ENCODE peak calls at places on chromosomes 2 and 18, in seven cellular contexts. Z is memory B cell; A is activated naive CD8-positive, alpha-beta T cell treated with anti-CD3 and anti-CD28 coated beads, Interleukin-2, amount 50 U/mL, for 24 hours; P is nephron progenitor cell; D is AG10803; S is stimulated activated CD8-positive, alpha-beta memory T cell treated with anti-CD3 and anti-CD28 coated beads, Interleukin-2, amount 100 ng/mL, for 48 hours; K is naive thymus-derived CD8-positive, alpha-beta T cell. F is an unnamed sample.

GRCh38 chr2:102451968-102452367 is 21.1 kb upstream of the SLC9A4 start:
- DNase-seq in P (no peak), K (no peak), Z (no peak), S (no peak), A (no peak), D (no peak), F (no peak)

GRCh38 chr2:199329466-199329865 is 128.3 kb downstream of the SATB2 start:
- DNase-seq in A (no peak), S (no peak), D (no peak), K (no peak), P (no peak), Z (no peak), F (no peak)

GRCh38 chr2:10659898-10660568 is 29.7 kb downstream of the NOL10 start:
- DNase-seq in P (peak; percentile 58), K (peak; percentile 15), Z (no peak), S (no peak), A (peak; percentile 46), D (peak; percentile 82), F (no peak)

GRCh38 chr2:122656403-122656802 is 901.0 kb downstream of the TSN start:
- DNase-seq in A (no peak), Z (no peak), K (no peak), S (no peak), D (no peak), P (no peak), F (no peak)

GRCh38 chr18:58557013-58557435 is 71.9 kb downstream of the ALPK2 start:
- DNase-seq in K (no peak), Z (peak; percentile 44), S (no peak), D (no peak), P (no peak), A (no peak), F (no peak)

GRCh38 chr18:74303936-74304335 is 11.7 kb upstream of the C18orf63 start:
- DNase-seq in A (no peak), K (no peak), P (no peak), D (peak; percentile 61), Z (no peak), S (no peak), F (no peak)

GRCh38 chr2:119192893-119193292 is 30.7 kb upstream of the STEAP3 start:
- DNase-seq in S (no peak), K (no peak), P (no peak), Z (no peak), A (no peak), D (no peak), F (no peak)

GRCh38 chr2:109663721-109664120 is 49.6 kb downstream of the SOWAHC start:
- DNase-seq in A (no peak), K (no peak), Z (no peak), D (peak; percentile 89), S (no peak), P (no peak), F (no peak)

GRCh38 chr2:85066006-85066405 is 67.2 kb upstream of the TCF7L1 start:
- DNase-seq in S (no peak), P (no peak), D (no peak), Z (no peak), K (no peak), A (no peak), F (no peak)

GRCh38 chr2:4973973-4974372 is 718.2 kb upstream of the SOX11 start:
- DNase-seq in D (no peak), S (no peak), P (no peak), K (no peak), A (no peak), Z (no peak), F (no peak)

GRCh38 chr2:32977228-32977758 is 30.5 kb downstream of the LTBP1 start:
- DNase-seq in Z (no peak), A (no peak), D (no peak), P (no peak), K (no peak), S (no peak), F (no peak)

GRCh38 chr18:32777049-32777448 is 4.2 kb upstream of the KLHL14 start:
- DNase-seq in S (no peak), K (no peak), P (no peak), Z (no peak), A (no peak), D (peak; percentile 2), F (no peak)

GRCh38 chr18:67672719-67673118 is 156.2 kb upstream of the DSEL start:
- DNase-seq in A (no peak), Z (no peak), P (no peak), S (no peak), D (peak; percentile 28), K (no peak), F (no peak)

GRCh38 chr2:36572054-36572751 is 25.8 kb downstream of the FEZ2 start:
- DNase-seq in A (no peak), S (no peak), D (no peak), P (no peak), Z (no peak), K (no peak), F (no peak)

GRCh38 chr2:109403841-109404201 is 209.9 kb downstream of the SEPTIN10 start:
- DNase-seq in A (peak; percentile 16), P (no peak), S (no peak), Z (no peak), D (no peak), K (no peak), F (no peak)

GRCh38 chr2:120715356-120715755 is 20.3 kb upstream of the GLI2 start:
- DNase-seq in S (no peak), D (no peak), K (no peak), P (no peak), A (no peak), Z (no peak), F (no peak)

GRCh38 chr2:70918016-70918415 is 17.7 kb upstream of the ATP6V1B1 start:
- DNase-seq in Z (no peak), K (no peak), P (no peak), A (no peak), D (no peak), S (no peak), F (no peak)

GRCh38 chr2:1685078-1685956 is 59.0 kb downstream of the PXDN start:
- DNase-seq in P (no peak), K (no peak), A (no peak), S (no peak), Z (no peak), D (no peak), F (no peak)

GRCh38 chr2:102736174-102736606 is 25.6 kb upstream of the TMEM182 start:
- DNase-seq in S (no peak), Z (no peak), A (no peak), P (peak; percentile 22), D (peak; percentile 13), K (no peak), F (peak; percentile 22)

GRCh38 chr2:74086001-74086400 is 61.7 kb downstream of the BOLA3 start:
- DNase-seq in S (no peak), P (no peak), D (no peak), K (no peak), A (no peak), Z (no peak), F (no peak)

GRCh38 chr18:63979409-63979908 is 9.6 kb downstream of the SERPINB8 start:
- DNase-seq in K (peak; percentile 44), P (peak; percentile 56), A (peak; percentile 28), Z (peak; percentile 24), D (peak; percentile 76), S (no peak), F (no peak)

GRCh38 chr2:53265900-53266299 is 501.7 kb upstream of the CHAC2 start:
- DNase-seq in S (no peak), P (no peak), Z (no peak), K (no peak), A (no peak), D (no peak), F (no peak)

GRCh38 chr2:128644745-128645256 is 326.1 kb upstream of the HS6ST1 start:
- DNase-seq in A (no peak), D (no peak), P (no peak), K (no peak), S (no peak), Z (no peak), F (no peak)

GRCh38 chr18:27599202-27599829 is 414.2 kb upstream of the CHST9 start:
- DNase-seq in P (peak; percentile 69), K (no peak), A (peak; percentile 28), Z (peak; percentile 3), S (peak; percentile 5), D (peak; percentile 33), F (peak; percentile 9)

GRCh38 chr2:215460682-215461081 is 24.8 kb upstream of the FN1 start:
- DNase-seq in D (peak; percentile 92), Z (no peak), A (no peak), K (no peak), P (no peak), S (no peak), F (no peak)

GRCh38 chr2:196233033-196233807 is 61.8 kb upstream of the STK17B start:
- DNase-seq in A (no peak), K (no peak), D (peak; percentile 89), Z (no peak), P (no peak), S (no peak), F (no peak)

GRCh38 chr2:224181534-224182155 is 142.6 kb upstream of the SERPINE2 start:
- DNase-seq in Z (no peak), D (no peak), A (no peak), K (no peak), S (no peak), P (no peak), F (no peak)

GRCh38 chr18:48974304-48975220 is 23.8 kb upstream of the SMAD7 start:
- DNase-seq in S (no peak), A (no peak), P (peak; percentile 53), Z (no peak), D (no peak), K (no peak), F (no peak)

GRCh38 chr2:137689549-137689948 is 274.7 kb upstream of the HNMT start:
- DNase-seq in K (no peak), A (no peak), Z (no peak), S (no peak), D (no peak), P (no peak), F (no peak)

GRCh38 chr2:240208096-240208495 is 67.6 kb upstream of the OTOS start:
- DNase-seq in P (no peak), Z (no peak), K (no peak), A (no peak), S (no peak), D (no peak), F (no peak)

GRCh38 chr2:199457147-199458016 is at the start of gene SATB2:
- DNase-seq in Z (no peak), S (no peak), A (peak; percentile 29), D (peak; percentile 55), P (peak; percentile 69), K (no peak), F (no peak)

GRCh38 chr2:63903003-63903402 is 61.3 kb downstream of the UGP2 start:
- DNase-seq in P (no peak), D (peak; percentile 9), A (no peak), Z (no peak), S (no peak), K (no peak), F (peak; percentile 15)

GRCh38 chr2:71066856-71067255 is 1.6 kb upstream of the NAGK start:
- DNase-seq in S (no peak), K (no peak), P (no peak), A (no peak), Z (no peak), D (no peak), F (no peak)

GRCh38 chr2:162029287-162029901 is 44.6 kb downstream of the DPP4 start:
- DNase-seq in Z (no peak), S (no peak), P (peak; percentile 23), A (no peak), D (peak; percentile 53), K (no peak), F (no peak)

F was measured in GM19239.